ENCODE peak calls at places on chromosomes 6 and 20, in ten cellular contexts. H, J, O, Z, K, R, Y, A, F and W are unnamed samples.
A peak's percentile ranks its signal among the peaks of the same experiment; 100 is the strongest.

GRCh38 chr6:63573899-63574553 is 1.7 kb downstream of the LOC128125822 start:
- DNase-seq in Z (no peak), K (peak; percentile 77), A (peak; percentile 77), H (peak; percentile 69), Y (no peak), R (peak; percentile 71), J (peak; percentile 62), F (peak; percentile 84), O (peak; percentile 64), W (peak; percentile 71)

GRCh38 chr6:49468042-49468441 is 4.9 kb downstream of the CENPQ start:
- DNase-seq in K (no peak), Y (no peak), A (no peak), R (no peak), H (no peak), F (no peak), O (no peak), Z (peak; percentile 39), J (no peak), W (no peak)

GRCh38 chr6:43758617-43759050 is 11.4 kb upstream of the VEGFA start:
- DNase-seq in A (peak; percentile 21), Z (no peak), F (peak; percentile 91), Y (peak; percentile 63), O (no peak), H (no peak), J (peak; percentile 30), R (no peak), K (no peak), W (no peak)

GRCh38 chr20:46928580-46929132 is 34.0 kb downstream of the EYA2 start:
- DNase-seq in Z (no peak), K (peak; percentile 53), Y (peak; percentile 73), J (no peak), R (peak; percentile 39), A (no peak), O (no peak), H (no peak), F (peak; percentile 16), W (peak; percentile 42)

GRCh38 chr6:108637963-108638362 is 77.2 kb downstream of the FOXO3 start:
- DNase-seq in H (no peak), A (no peak), Y (no peak), O (no peak), J (no peak), Z (no peak), K (no peak), F (no peak), R (no peak), W (no peak)

GRCh38 chr6:9161731-9162130 is 726.4 kb upstream of the SLC35B3 start:
- DNase-seq in H (no peak), O (no peak), Z (no peak), A (no peak), J (no peak), K (no peak), R (no peak), Y (no peak), F (no peak), W (no peak)

GRCh38 chr6:55543633-55544309 is 35.2 kb downstream of the HMGCLL1 start:
- DNase-seq in Y (no peak), J (peak; percentile 33), F (peak; percentile 64), R (no peak), Z (no peak), K (no peak), A (no peak), H (no peak), O (no peak), W (no peak)

GRCh38 chr20:62010551-62011402 is 54.9 kb downstream of the TAF4 start:
- DNase-seq in H (no peak), K (peak; percentile 65), Z (peak; percentile 66), J (peak; percentile 60), Y (no peak), O (peak; percentile 56), F (peak; percentile 83), A (peak; percentile 59), R (peak; percentile 66), W (peak; percentile 55)

DNA sequence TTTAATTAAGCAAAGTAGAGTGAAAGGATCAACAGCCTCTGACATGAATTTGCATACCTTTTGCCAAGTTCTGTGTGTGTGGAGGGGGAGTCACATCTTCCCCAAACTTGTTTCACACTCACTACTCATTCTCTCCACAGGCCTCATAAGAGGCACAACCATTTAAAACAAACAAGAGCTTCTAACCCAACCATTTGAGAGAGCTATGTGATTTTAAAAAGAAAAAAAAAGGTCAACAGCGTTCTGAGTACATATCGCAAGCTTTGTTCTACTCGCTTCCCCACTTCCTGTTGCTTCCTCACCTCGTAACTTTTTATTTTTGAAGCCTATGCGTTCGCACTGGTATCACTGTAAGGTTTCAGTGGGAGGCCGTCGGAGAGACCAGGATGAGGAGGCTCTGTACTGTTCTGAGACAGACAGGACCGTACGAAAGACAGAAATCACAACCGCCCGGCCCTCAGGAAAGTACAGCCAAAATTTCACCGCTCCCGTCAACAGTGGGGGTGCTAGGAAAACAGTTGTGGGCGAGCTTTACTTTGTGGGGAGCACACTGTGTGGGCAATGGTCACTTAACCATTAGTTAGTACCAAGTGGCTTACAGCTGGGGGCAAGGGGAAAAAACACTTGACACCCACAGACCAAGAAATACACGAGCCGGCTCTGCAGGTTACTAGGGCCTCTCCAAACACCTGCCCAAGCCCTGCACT is 61.3 kb downstream of the TRERF1 start:
- DNase-seq in J (no peak), F (no peak), A (no peak), Z (no peak), H (no peak), R (no peak), K (no peak), Y (no peak), O (peak; percentile 77), W (no peak)
- H3K4me3 ChIP-seq in J (no peak overlapping the region), F (no peak overlapping the region), A (no peak overlapping the region), Z (no peak overlapping the region), H (no peak overlapping the region), R (no peak overlapping the region), K (no peak overlapping the region), Y (no peak overlapping the region), O (peak overlapping the region; percentile 46), W (no peak overlapping the region)

GRCh38 chr6:168152306-168152963 is 73.4 kb upstream of the FRMD1 start:
- DNase-seq in H (no peak), O (no peak), J (no peak), Y (peak; percentile 20), A (no peak), K (peak; percentile 26), F (no peak), Z (no peak), R (no peak), W (no peak)

GRCh38 chr6:168149015-168149414 is 70.0 kb upstream of the FRMD1 start:
- DNase-seq in A (no peak), F (no peak), O (no peak), Z (no peak), Y (peak; percentile 40), H (no peak), R (no peak), J (no peak), K (no peak), W (no peak)

GRCh38 chr6:168147205-168147738 is 68.3 kb upstream of the FRMD1 start:
- DNase-seq in R (no peak), J (no peak), F (no peak), Y (no peak), O (no peak), A (no peak), K (no peak), Z (no peak), H (no peak), W (no peak)

GRCh38 chr6:168148231-168148849 is 69.3 kb upstream of the FRMD1 start:
- DNase-seq in A (no peak), R (no peak), K (no peak), Y (peak; percentile 15), O (no peak), Z (no peak), J (no peak), F (no peak), H (no peak), W (no peak)

DNA sequence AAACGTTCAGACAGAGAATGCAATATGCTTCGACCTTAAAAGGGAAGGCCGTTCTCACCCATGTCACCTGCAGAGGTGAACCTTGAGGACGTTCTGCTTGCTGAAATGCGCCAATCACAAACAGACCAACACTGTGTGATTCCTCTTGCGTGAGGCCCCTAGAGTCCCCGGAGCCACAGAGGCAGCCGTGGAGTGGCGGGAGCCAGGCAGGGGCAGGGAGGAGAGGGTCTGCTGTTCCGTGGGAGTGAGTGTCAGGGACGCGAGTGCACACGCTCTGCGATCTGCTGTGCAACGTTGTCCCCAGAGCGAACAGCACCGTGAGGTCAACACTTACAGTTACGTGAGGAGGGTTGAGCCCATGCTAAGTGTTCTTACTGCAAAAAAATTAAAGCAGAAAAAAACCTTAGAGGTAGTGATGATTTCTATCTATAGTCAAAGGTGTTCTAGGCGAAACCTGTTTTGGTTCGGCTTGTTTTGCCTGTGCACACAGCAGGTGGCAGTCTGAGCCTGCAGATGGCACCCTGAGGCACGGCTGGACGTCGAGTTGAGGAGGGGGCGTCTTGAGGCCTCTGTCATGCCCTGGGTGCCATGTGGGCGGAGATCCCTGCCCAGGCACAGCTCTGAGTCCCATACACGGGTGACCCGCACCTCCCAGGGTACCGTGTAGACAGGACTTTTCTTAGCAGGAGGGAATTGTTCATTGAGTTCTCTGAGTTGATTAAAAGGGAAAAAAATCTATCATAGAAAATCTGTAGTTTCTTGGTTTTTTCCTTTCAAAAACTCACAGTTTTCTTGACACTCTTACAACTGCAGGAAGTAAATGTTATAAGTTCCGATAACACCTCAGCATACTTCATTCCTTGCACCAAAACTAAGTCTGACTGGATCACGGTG is 71.8 kb upstream of the FRMD1 start:
- DNase-seq in O (no peak), F (peak; percentile 55), R (peak; percentile 10), H (no peak), Z (no peak), Y (peak; percentile 64), J (peak; percentile 2), K (peak; percentile 12), A (no peak), W (no peak)
- TF ChIP-seq CTCF in O (no peak), F (peak; percentile 85), R (no peak), H (peak; percentile 17), Z (peak; percentile 32), Y (peak; percentile 43), J (peak; percentile 52), K (peak; percentile 40), A (no peak), W (no peak)

GRCh38 chr6:26233608-26234420 is 131.2 kb upstream of the BTN3A2 start:
- DNase-seq in A (peak; percentile 71), Z (peak; percentile 60), Y (peak; percentile 76), H (peak; percentile 78), K (peak; percentile 59), F (peak; percentile 74), R (peak; percentile 69), O (peak; percentile 94), J (peak; percentile 82), W (no peak)

GRCh38 chr6:26234421-26235239 is 130.4 kb upstream of the BTN3A2 start:
- DNase-seq in A (peak; percentile 89), Z (peak; percentile 70), K (peak; percentile 81), Y (peak; percentile 89), R (peak; percentile 91), O (peak; percentile 96), H (peak; percentile 77), J (peak; percentile 97), F (peak; percentile 85), W (peak; percentile 70)

GRCh38 chr6:26232306-26232949 is 132.6 kb upstream of the BTN3A2 start:
- DNase-seq in R (no peak), A (no peak), J (no peak), Z (no peak), Y (no peak), K (peak; percentile 50), H (no peak), O (no peak), F (no peak), W (no peak)

GRCh38 chr6:26232950-26233607 is 131.9 kb upstream of the BTN3A2 start:
- DNase-seq in R (peak; percentile 80), H (no peak), A (peak; percentile 26), K (no peak), J (peak; percentile 95), O (peak; percentile 78), Y (no peak), F (peak; percentile 58), Z (no peak), W (no peak)

DNA sequence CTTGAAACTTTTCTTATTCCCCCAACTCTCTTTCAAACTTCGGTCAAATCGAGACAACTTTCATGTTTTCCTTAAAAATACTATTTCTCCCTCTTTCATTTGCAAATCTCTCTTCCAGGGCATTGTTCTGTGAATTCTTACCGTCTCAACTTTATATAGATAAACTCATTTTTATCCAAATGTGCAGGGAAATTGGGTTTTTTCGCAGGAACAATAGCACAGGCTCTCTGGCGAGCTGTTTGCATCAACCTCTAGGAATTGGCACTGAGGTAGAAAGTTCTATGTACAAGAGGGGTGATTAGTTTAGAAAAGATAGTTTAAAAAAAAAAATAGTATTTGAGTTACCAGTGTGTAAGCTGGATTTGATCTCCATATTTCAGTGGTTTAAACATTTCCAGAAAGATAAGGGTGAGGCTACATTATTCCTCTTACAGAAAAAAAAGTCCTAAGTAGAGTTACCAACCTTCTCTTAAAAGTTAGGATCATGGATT is 129.7 kb upstream of the BTN3A2 start:
- DNase-seq in A (no peak), O (peak; percentile 40), J (peak; percentile 32), Z (no peak), F (no peak), R (peak; percentile 36), Y (no peak), H (no peak), K (no peak), W (no peak)
- H3K4me3 ChIP-seq in A (peak overlapping the region; percentile 73), O (peak overlapping the region; percentile 66), J (peak overlapping the region; percentile 68), Z (peak overlapping the region; percentile 39), F (peak overlapping the region; percentile 78), R (peak overlapping the region; percentile 52), Y (peak overlapping the region; percentile 57), H (peak overlapping the region; percentile 61), K (peak overlapping the region; percentile 64), W (peak overlapping the region; percentile 22)

GRCh38 chr6:39188577-39188976 is 40.7 kb downstream of the KCNK5 start:
- DNase-seq in Z (no peak), A (no peak), F (no peak), R (no peak), J (no peak), H (no peak), O (no peak), K (no peak), Y (no peak), W (no peak)

GRCh38 chr6:39190545-39191235 is 38.6 kb downstream of the KCNK5 start:
- DNase-seq in H (no peak), J (no peak), F (no peak), Y (no peak), O (no peak), R (no peak), A (no peak), Z (no peak), K (no peak), W (no peak)

GRCh38 chr6:39191236-39191930 is 37.9 kb downstream of the KCNK5 start:
- DNase-seq in J (no peak), A (no peak), K (no peak), Z (no peak), R (no peak), Y (no peak), O (no peak), H (no peak), F (no peak), W (no peak)

GRCh38 chr6:39189131-39189530 is 40.1 kb downstream of the KCNK5 start:
- DNase-seq in J (no peak), K (no peak), A (no peak), R (no peak), Z (no peak), Y (no peak), O (no peak), F (no peak), H (no peak), W (no peak)

DNA sequence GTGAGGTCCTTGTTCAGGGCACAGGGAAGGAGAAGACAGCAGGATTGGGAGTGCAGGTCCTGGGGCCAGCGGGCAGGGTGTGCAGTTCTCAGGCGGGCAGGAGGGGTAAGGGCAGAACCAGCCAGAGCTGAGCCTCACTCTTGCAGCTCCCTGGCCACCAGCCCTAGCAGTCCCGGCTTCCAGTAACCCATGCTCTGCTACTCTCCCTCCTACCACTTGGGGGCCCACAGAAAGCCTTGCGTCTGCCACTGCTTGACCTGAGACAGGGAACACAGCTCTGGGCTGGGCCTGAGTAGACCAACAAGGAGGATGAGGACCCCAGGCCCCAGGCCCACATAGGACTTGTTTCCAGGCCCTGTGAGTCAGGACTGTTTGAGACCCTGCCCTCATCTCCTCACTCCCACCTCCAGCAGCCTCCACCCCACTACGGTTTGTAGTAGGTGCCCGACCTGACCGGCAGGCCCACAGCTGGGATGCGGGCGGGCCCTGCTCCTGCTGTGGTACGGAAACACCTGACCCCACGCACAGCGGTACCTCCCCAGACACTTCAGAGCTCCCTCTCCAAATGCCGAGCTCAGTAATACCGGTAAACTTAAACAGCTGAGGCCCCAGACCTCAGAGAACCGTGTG is 39.2 kb downstream of the KCNK5 start:
- DNase-seq in K (peak; percentile 16), R (peak; percentile 4), Z (no peak), O (peak; percentile 55), F (peak; percentile 88), H (no peak), J (peak; percentile 55), A (no peak), Y (no peak), W (no peak)
- TF ChIP-seq CTCF in K (peak; percentile 48), R (peak; percentile 16), Z (peak; percentile 27), O (peak; percentile 62), F (peak; percentile 84), H (peak; percentile 12), J (peak; percentile 63), A (no peak), Y (no peak), W (no peak)